ENCODE peak calls at places on chromosomes 12 and 14, in seven cellular contexts. H, G, L, Y, T, I and X are unnamed samples.

GRCh38 chr12:57240069-57240921 is 10.7 kb downstream of the STAC3 start:
- DNase-seq in H (peak), G (no peak), L (peak), Y (no peak), T (peak), I (peak), X (no peak)

GRCh38 chr12:2959508-2960431 is 573 bp downstream of the TEAD4 start:
- DNase-seq in H (no peak), G (no peak), L (peak), Y (no peak), T (peak), I (peak), X (no peak)

GRCh38 chr14:65412881-65413738 is 580 bp downstream of the FUT8 start:
- DNase-seq in H (peak), G (peak), L (peak), Y (no peak), T (peak), I (peak), X (no peak)

GRCh38 chr14:29039171-29039570 is 272.6 kb downstream of the FOXG1 start:
- DNase-seq in H (no peak), G (no peak), L (peak), Y (no peak), T (peak), I (peak), X (no peak)

GRCh38 chr12:123998344-123998941 is 25.4 kb downstream of the ZNF664 start:
- DNase-seq in H (no peak), G (no peak), L (no peak), Y (no peak), T (no peak), I (peak), X (no peak)

GRCh38 chr14:54682578-54682977 is 115.7 kb downstream of the SAMD4A start:
- DNase-seq in H (no peak), G (no peak), L (no peak), Y (no peak), T (no peak), I (no peak), X (no peak)

GRCh38 chr12:120116792-120117651 is 469 bp upstream of the RAB35 start:
- DNase-seq in H (peak), G (peak), L (peak), Y (peak), T (peak), I (peak), X (peak)

GRCh38 chr12:28290262-28290661 is 100.0 kb downstream of the CCDC91 start:
- DNase-seq in H (no peak), G (no peak), L (no peak), Y (no peak), T (no peak), I (no peak), X (no peak)